ENCODE peak calls at places on chromosomes 7 and 10, in ten cellular contexts. X, E, V, Q, D, Y, K, S, P and R are unnamed samples.

GRCh38 chr10:32412499-32412853 is 33.5 kb upstream of the CCDC7 start:
- DNase-seq in S (no peak), K (peak), V (peak), D (no peak), Q (no peak), P (no peak), X (no peak), Y (no peak), E (no peak), R (no peak)

GRCh38 chr10:34744590-34744989 is 70.5 kb downstream of the PARD3 start:
- DNase-seq in K (no peak), X (no peak), Q (no peak), S (no peak), P (no peak), Y (no peak), D (no peak), E (no peak), V (no peak), R (no peak)

GRCh38 chr7:119935418-119936025 is 337.5 kb upstream of the KCND2 start:
- DNase-seq in S (no peak), D (no peak), K (no peak), P (no peak), Y (no peak), Q (no peak), E (no peak), X (peak), V (peak), R (no peak)

GRCh38 chr10:17768957-17769356 is 17.0 kb downstream of the TMEM236 start:
- DNase-seq in X (no peak), Y (no peak), S (no peak), E (no peak), K (no peak), D (no peak), V (peak), P (no peak), Q (no peak), R (no peak)

GRCh38 chr10:78737883-78738282 is 330.9 kb upstream of the ZMIZ1 start:
- DNase-seq in V (no peak), S (no peak), Q (no peak), X (no peak), K (no peak), Y (no peak), P (no peak), D (no peak), E (no peak), R (no peak)

GRCh38 chr7:24756989-24757798 is at the start of gene GSDME:
- DNase-seq in E (peak), K (peak), S (peak), Q (no peak), D (peak), X (peak), V (peak), P (peak), Y (peak), R (peak)

GRCh38 chr10:6722616-6723004 is 142.5 kb upstream of the PRKCQ start:
- DNase-seq in Q (no peak), D (no peak), V (peak), E (no peak), K (peak), P (no peak), S (no peak), Y (no peak), X (no peak), R (no peak)

GRCh38 chr10:42646692-42647640 is 8.6 kb upstream of the ZNF33B start:
- DNase-seq in K (no peak), S (no peak), V (no peak), D (no peak), E (peak), X (peak), Q (no peak), Y (no peak), P (no peak), R (no peak)

GRCh38 chr10:114401195-114401741 is 3.0 kb downstream of the AFAP1L2 start:
- DNase-seq in Y (no peak), X (no peak), D (peak), E (peak), K (peak), S (no peak), V (peak), P (peak), Q (no peak), R (peak)

GRCh38 chr10:4082851-4083250 is 297.8 kb upstream of the KLF6 start:
- DNase-seq in Q (no peak), K (no peak), S (no peak), Y (no peak), P (no peak), E (no peak), D (no peak), V (no peak), X (no peak), R (no peak)

GRCh38 chr7:142868881-142869415 is 14.1 kb downstream of the EPHB6 start:
- DNase-seq in K (no peak), Y (no peak), X (no peak), Q (no peak), P (no peak), V (no peak), S (peak), E (no peak), D (peak), R (no peak)

GRCh38 chr10:121754667-121755066 is 156.4 kb upstream of the FGFR2 start:
- DNase-seq in Q (no peak), E (no peak), K (no peak), S (no peak), V (no peak), X (no peak), D (no peak), P (no peak), Y (no peak), R (no peak)

GRCh38 chr7:91182819-91183405 is 81.3 kb upstream of the FZD1 start:
- DNase-seq in V (peak), X (no peak), Y (no peak), Q (no peak), K (peak), P (no peak), S (no peak), D (no peak), E (no peak), R (no peak)

GRCh38 chr10:122648599-122649428 is 50.8 kb downstream of the C10orf120 start:
- DNase-seq in Y (peak), V (peak), K (peak), P (peak), S (no peak), Q (no peak), X (peak), E (peak), D (peak), R (peak)

GRCh38 chr7:1914321-1914720 is 244.2 kb downstream of the ELFN1 start:
- DNase-seq in Q (no peak), K (no peak), V (no peak), E (no peak), P (peak), S (peak), X (no peak), D (peak), Y (peak), R (peak)

GRCh38 chr10:49015700-49016099 is 76.1 kb upstream of the LRRC18 start:
- DNase-seq in V (no peak), S (peak), Q (no peak), Y (no peak), K (no peak), E (no peak), P (no peak), X (no peak), D (no peak), R (no peak)

GRCh38 chr7:100489824-100490223 is 6.1 kb downstream of the NYAP1 start:
- DNase-seq in S (peak), Q (no peak), E (peak), X (peak), P (no peak), D (peak), Y (no peak), K (peak), V (peak), R (no peak)

GRCh38 chr10:119917777-119918176 is 25.2 kb downstream of the SEC23IP start:
- DNase-seq in Y (no peak), P (no peak), S (no peak), D (no peak), Q (no peak), V (peak), E (no peak), X (no peak), K (no peak), R (no peak)

GRCh38 chr7:128020161-128020560 is 11.1 kb downstream of the LRRC4 start:
- DNase-seq in X (no peak), V (no peak), Q (no peak), Y (no peak), P (no peak), S (no peak), K (no peak), E (no peak), D (no peak), R (no peak)

GRCh38 chr10:18179901-18180300 is 39.7 kb downstream of the CACNB2 start:
- DNase-seq in X (peak), K (peak), P (peak), Q (no peak), Y (no peak), D (peak), S (no peak), V (peak), E (peak), R (no peak)

GRCh38 chr7:116521046-116521664 is 3.7 kb upstream of the CAV1 start:
- DNase-seq in E (no peak), Y (no peak), Q (no peak), X (no peak), S (no peak), K (no peak), V (peak), D (no peak), P (no peak), R (no peak)

GRCh38 chr7:105024734-105025133 is 10.7 kb downstream of the KMT2E start:
- DNase-seq in Y (no peak), X (no peak), P (no peak), E (no peak), S (no peak), D (no peak), K (no peak), V (peak), Q (no peak), R (no peak)

GRCh38 chr7:93629291-93629801 is 54.8 kb upstream of the CALCR start:
- DNase-seq in Q (no peak), K (no peak), Y (no peak), S (no peak), D (no peak), E (no peak), X (no peak), V (no peak), P (no peak), R (no peak)

GRCh38 chr10:14727389-14727918 is 47.2 kb downstream of the FAM107B start:
- DNase-seq in D (no peak), Q (no peak), K (no peak), S (no peak), P (no peak), V (no peak), E (no peak), Y (no peak), X (no peak), R (no peak)

GRCh38 chr10:103095005-103095404 is 98.1 kb downstream of the NT5C2 start:
- DNase-seq in D (no peak), Y (no peak), P (no peak), E (no peak), V (no peak), X (no peak), S (no peak), K (no peak), Q (no peak), R (no peak)

GRCh38 chr7:123738808-123739207 is 10.0 kb downstream of the WASL start:
- DNase-seq in Y (no peak), P (no peak), D (no peak), S (no peak), K (no peak), E (no peak), Q (no peak), X (no peak), V (no peak), R (no peak)

GRCh38 chr10:97332586-97333350 is 1.8 kb downstream of the FRAT2 start:
- DNase-seq in E (peak), Q (no peak), X (peak), S (no peak), K (peak), P (peak), D (peak), Y (no peak), V (peak), R (peak)

GRCh38 chr10:82811621-82812020 is 936.6 kb downstream of the NRG3 start:
- DNase-seq in X (no peak), E (no peak), Q (no peak), V (no peak), S (no peak), D (peak), K (peak), P (no peak), Y (no peak), R (no peak)

GRCh38 chr10:134205-134742 is 981 bp upstream of the ZMYND11 start:
- DNase-seq in S (no peak), K (no peak), Y (no peak), E (no peak), P (no peak), Q (peak), V (peak), X (peak), D (peak), R (no peak)

GRCh38 chr10:91194497-91195179 is 25.8 kb upstream of the PCGF5 start:
- DNase-seq in S (no peak), Q (no peak), E (no peak), X (no peak), K (peak), P (no peak), V (peak), D (no peak), Y (no peak), R (no peak)

GRCh38 chr7:105413887-105414437 is 25.2 kb upstream of the SRPK2 start:
- DNase-seq in P (no peak), D (no peak), V (peak), X (no peak), E (no peak), Q (no peak), Y (no peak), S (no peak), K (no peak), R (no peak)

GRCh38 chr7:6636741-6637543 is at the start of gene ZNF316:
- DNase-seq in D (peak), S (peak), Y (peak), X (peak), E (peak), K (no peak), Q (peak), P (peak), V (peak), R (peak)

GRCh38 chr10:11463111-11463510 is 148.3 kb downstream of the USP6NL start:
- DNase-seq in E (no peak), Y (no peak), Q (no peak), V (no peak), D (no peak), K (no peak), X (no peak), P (no peak), S (peak), R (no peak)

GRCh38 chr7:106604974-106605373 is 56.0 kb downstream of the CCDC71L start:
- DNase-seq in P (no peak), E (no peak), Y (no peak), D (no peak), X (no peak), K (no peak), S (no peak), Q (no peak), V (no peak), R (no peak)

GRCh38 chr10:85137253-85137652 is 808.9 kb downstream of the CCSER2 start:
- DNase-seq in Y (no peak), X (no peak), D (no peak), E (no peak), V (no peak), K (no peak), Q (no peak), P (no peak), S (no peak), R (no peak)

GRCh38 chr10:61899045-61899444 is 2.5 kb upstream of the ARID5B start:
- DNase-seq in K (peak), X (no peak), D (no peak), S (no peak), Q (no peak), P (no peak), Y (no peak), E (no peak), V (peak), R (no peak)
- H3K4me3 ChIP-seq in K (peak), X (peak), D (no peak), S (peak), Q (peak), P (peak), Y (no peak), E (no peak), V (no peak), R (no peak)

GRCh38 chr7:47495269-47495875 is 86.5 kb downstream of the TNS3 start:
- DNase-seq in E (no peak), Y (no peak), S (no peak), V (no peak), P (no peak), X (no peak), Q (no peak), K (no peak), D (no peak), R (peak)

GRCh38 chr7:47496064-47496665 is 85.7 kb downstream of the TNS3 start:
- DNase-seq in X (no peak), E (no peak), Y (no peak), K (no peak), V (no peak), P (no peak), D (no peak), S (no peak), Q (no peak), R (peak)

GRCh38 chr7:47496666-47497065 is 85.2 kb downstream of the TNS3 start:
- DNase-seq in Y (no peak), E (no peak), X (no peak), P (no peak), V (no peak), K (no peak), Q (no peak), S (no peak), D (no peak), R (peak)

GRCh38 chr7:47498229-47499056 is 83.5 kb downstream of the TNS3 start:
- DNase-seq in E (no peak), Q (no peak), K (no peak), P (no peak), V (no peak), X (no peak), S (no peak), Y (no peak), D (no peak), R (no peak)

DNA sequence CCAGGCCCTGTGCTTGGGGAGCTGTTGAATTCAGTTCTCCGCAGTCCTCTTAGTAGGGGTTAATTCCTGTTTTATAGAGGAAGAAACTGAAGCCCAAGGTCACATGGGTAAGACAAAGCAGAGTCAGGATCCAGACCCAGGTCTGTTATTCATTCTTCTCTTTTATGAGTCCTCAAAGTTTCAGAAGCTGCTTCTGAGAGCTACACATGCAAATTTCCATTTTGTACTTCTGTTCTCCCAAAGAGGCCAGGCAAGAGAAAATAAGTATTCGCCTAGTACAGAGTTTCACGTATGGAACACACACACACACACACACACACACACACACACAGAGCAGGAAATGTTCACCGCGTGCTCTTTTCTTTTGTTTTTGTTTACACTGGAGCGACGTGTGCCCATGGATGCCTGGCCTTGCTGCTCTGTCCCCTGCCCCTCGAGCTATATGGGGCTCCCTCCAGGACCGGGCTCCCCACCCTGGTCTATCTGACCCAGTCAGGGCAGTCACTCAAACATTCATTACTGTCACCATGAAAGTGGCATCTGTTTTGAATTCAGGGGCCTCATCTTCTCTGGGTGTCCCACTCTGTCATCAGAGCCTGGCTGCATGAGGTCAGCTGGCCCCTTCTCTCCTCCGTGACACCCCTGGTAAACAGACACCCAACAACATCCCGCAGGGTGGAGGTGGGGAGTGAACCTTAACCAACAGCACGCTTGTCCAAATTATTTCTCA is 84.4 kb downstream of the TNS3 start:
- DNase-seq in P (no peak), D (no peak), X (no peak), K (no peak), S (no peak), Y (no peak), V (no peak), Q (no peak), E (no peak), R (no peak)
- H3K27ac ChIP-seq in P (no peak), D (no peak), X (peak), K (no peak), S (peak), Y (peak), V (no peak), Q (no peak), E (peak), R (peak)

GRCh38 chr10:133388265-133388972 is 5.5 kb upstream of the MTG1 start:
- DNase-seq in X (no peak), V (no peak), P (no peak), D (no peak), Y (peak), Q (no peak), S (no peak), K (no peak), E (no peak), R (no peak)
- H3K4me3 ChIP-seq in X (no peak), V (no peak), P (no peak), D (no peak), Y (no peak), Q (peak), S (no peak), K (no peak), E (no peak), R (no peak)

DNA sequence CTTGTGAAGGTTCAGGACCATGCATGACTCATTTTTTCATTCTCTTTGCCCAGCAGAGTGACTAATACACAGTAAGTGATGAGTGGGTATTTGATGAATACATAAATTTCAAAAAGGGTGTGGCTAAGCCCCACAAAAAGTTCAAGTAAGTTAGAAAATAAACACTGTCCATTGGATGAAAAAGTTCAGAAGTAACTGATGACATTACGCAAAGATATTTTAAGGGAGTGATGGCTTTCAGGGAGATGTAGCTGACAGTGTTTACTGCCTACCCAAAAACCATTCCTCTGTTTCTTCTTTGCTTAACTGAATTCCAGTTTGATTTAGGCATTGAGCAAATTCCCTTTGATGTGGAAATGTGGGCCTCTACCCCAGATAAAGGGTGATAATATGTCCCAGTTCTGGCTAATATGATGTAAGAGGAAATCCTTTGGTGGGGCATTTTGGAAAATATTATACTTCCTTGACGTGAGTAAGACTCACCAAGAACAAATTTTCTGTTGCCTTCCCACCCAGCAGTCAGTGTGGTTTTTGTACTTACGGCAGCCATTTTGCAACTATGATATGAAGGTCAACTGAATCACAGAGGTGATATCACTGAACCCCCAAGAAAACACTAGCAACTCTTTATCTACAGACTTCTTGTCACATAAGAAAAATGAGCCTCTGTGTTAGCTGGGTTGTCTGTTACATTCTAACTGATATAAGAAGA is 29.0 kb upstream of the EBLN1 start:
- DNase-seq in K (peak), D (no peak), V (peak), E (no peak), P (no peak), Q (no peak), X (peak), Y (no peak), S (no peak), R (peak)
- H3K27ac ChIP-seq in K (peak), D (peak), V (no peak), E (no peak), P (no peak), Q (no peak), X (peak), Y (no peak), S (peak), R (no peak)

DNA sequence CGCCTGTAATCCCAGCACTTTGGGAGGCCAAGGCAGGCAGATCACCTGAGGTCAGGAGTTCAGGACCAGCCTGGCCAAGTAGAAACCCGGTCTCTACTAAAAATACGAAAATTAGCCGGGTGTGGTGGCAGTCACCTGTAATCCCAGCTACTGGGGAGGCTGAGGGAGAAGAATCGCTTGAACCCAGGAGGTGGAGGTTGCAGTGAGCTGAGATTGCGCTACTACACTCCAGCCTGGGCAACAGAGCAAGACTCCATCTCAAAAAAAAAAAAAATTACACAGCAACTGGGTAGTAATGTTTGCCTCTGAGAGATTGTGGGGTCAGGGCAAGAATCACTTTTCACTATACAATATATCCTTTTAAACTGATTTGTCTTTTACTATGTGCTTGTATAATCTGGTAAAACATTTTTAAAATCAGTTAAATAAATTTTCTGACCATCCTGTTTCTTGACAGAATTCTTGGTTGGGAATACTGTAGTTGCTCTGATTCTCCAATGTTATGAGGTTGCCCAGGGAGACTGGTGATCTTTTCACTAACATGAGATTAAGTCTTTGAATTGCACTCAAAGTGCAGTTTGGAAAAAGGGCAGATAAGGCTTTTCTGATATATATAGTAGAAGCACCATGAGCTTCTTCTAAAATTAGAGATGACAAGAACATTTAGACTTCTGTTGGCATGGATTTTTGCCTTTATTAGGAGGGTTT is 1.5 kb downstream of the ENTPD7 start:
- DNase-seq in P (no peak), S (no peak), V (peak), Q (no peak), X (no peak), K (peak), D (no peak), Y (no peak), E (no peak), R (no peak)
- H3K4me3 ChIP-seq in P (no peak), S (no peak), V (no peak), Q (no peak), X (no peak), K (peak), D (no peak), Y (no peak), E (no peak), R (no peak)